ENCODE peak calls at places on chromosomes 3 and 15, in six cellular contexts. H is lung, F is A549, Q is right atrium auricular region, G is brain microvascular endothelial cell, N is heart right ventricle. Z is an unnamed sample.

GRCh38 chr3:49529567-49529966 is 24.7 kb upstream of the BSN start:
- DNase-seq in H (no peak), F (no peak), Q (no peak), G (no peak), N (no peak), Z (no peak)

GRCh38 chr3:12868039-12869024 is 27.0 kb upstream of the RPL32 start:
- DNase-seq in H (peak), F (peak), Q (peak), G (peak), N (peak), Z (peak)

GRCh38 chr3:198032445-198032936 is 72.5 kb downstream of the LMLN start:
- DNase-seq in H (no peak), F (no peak), Q (no peak), G (no peak), N (peak), Z (no peak)

GRCh38 chr15:100710744-100711478 is 108.5 kb downstream of the ASB7 start:
- DNase-seq in H (no peak), F (no peak), Q (peak), G (no peak), N (no peak), Z (no peak)

GRCh38 chr3:37726445-37727000 is 135.2 kb upstream of the CTDSPL start:
- DNase-seq in H (peak), F (no peak), Q (no peak), G (no peak), N (no peak), Z (no peak)

GRCh38 chr15:31352911-31353811 is 26.5 kb downstream of the KLF13 start:
- DNase-seq in H (no peak), F (no peak), Q (no peak), G (peak), N (peak), Z (peak)

GRCh38 chr3:186340211-186340610 is 21.8 kb downstream of the DGKG start:
- DNase-seq in H (no peak), F (no peak), Q (no peak), G (no peak), N (no peak), Z (no peak)

GRCh38 chr3:4061201-4061600 is 242.0 kb upstream of the SETMAR start:
- DNase-seq in H (no peak), F (no peak), Q (no peak), G (no peak), N (no peak), Z (no peak)

GRCh38 chr3:51559266-51559907 is 20.9 kb downstream of the RAD54L2 start:
- DNase-seq in H (no peak), F (no peak), Q (peak), G (peak), N (peak), Z (peak)

GRCh38 chr15:34886134-34886533 is 83.4 kb downstream of the AQR start:
- DNase-seq in H (no peak), F (no peak), Q (no peak), G (no peak), N (no peak), Z (no peak)

GRCh38 chr3:196641278-196642058 is 2.0 kb downstream of the NRROS start:
- DNase-seq in H (no peak), F (no peak), Q (no peak), G (no peak), N (no peak), Z (no peak)

GRCh38 chr3:155018621-155019330 is 61.3 kb upstream of the MME start:
- DNase-seq in H (no peak), F (no peak), Q (no peak), G (no peak), N (no peak), Z (no peak)

GRCh38 chr15:85897818-85898717 is 103.3 kb upstream of the KLHL25 start:
- DNase-seq in H (no peak), F (no peak), Q (no peak), G (no peak), N (no peak), Z (no peak)

GRCh38 chr15:50234764-50235163 is 30.8 kb downstream of the HDC start:
- DNase-seq in H (no peak), F (no peak), Q (no peak), G (no peak), N (no peak), Z (no peak)

GRCh38 chr3:40534283-40534682 is 9.5 kb downstream of the ZNF621 start:
- DNase-seq in H (no peak), F (no peak), Q (no peak), G (no peak), N (no peak), Z (no peak)

GRCh38 chr3:151770941-151771340 is 37.2 kb downstream of the AADACL2 start:
- DNase-seq in H (peak), F (peak), Q (peak), G (peak), N (peak), Z (no peak)

GRCh38 chr15:61367953-61368352 is 138.9 kb upstream of the RORA start:
- DNase-seq in H (no peak), F (no peak), Q (no peak), G (no peak), N (no peak), Z (no peak)

GRCh38 chr3:126983276-126983652 is 349 bp downstream of the PLXNA1 start:
- DNase-seq in H (no peak), F (no peak), Q (no peak), G (no peak), N (no peak), Z (peak)

GRCh38 chr15:59168536-59168935 is 38.1 kb upstream of the LDHAL6B start:
- DNase-seq in H (no peak), F (no peak), Q (no peak), G (peak), N (no peak), Z (peak)

GRCh38 chr15:39784125-39784524 is 1.5 kb upstream of the FSIP1 start:
- DNase-seq in H (no peak), F (no peak), Q (no peak), G (peak), N (no peak), Z (peak)

GRCh38 chr3:65408531-65409181 is 630.1 kb downstream of the MAGI1 start:
- DNase-seq in H (no peak), F (no peak), Q (no peak), G (no peak), N (no peak), Z (no peak)

GRCh38 chr15:99703603-99704443 is 29.4 kb downstream of the LYSMD4 start:
- DNase-seq in H (no peak), F (peak), Q (no peak), G (peak), N (peak), Z (peak)
- TF ChIP-seq CTCF in H (peak), F (peak), Q (peak), G (peak), N (peak), Z (peak)

DNA sequence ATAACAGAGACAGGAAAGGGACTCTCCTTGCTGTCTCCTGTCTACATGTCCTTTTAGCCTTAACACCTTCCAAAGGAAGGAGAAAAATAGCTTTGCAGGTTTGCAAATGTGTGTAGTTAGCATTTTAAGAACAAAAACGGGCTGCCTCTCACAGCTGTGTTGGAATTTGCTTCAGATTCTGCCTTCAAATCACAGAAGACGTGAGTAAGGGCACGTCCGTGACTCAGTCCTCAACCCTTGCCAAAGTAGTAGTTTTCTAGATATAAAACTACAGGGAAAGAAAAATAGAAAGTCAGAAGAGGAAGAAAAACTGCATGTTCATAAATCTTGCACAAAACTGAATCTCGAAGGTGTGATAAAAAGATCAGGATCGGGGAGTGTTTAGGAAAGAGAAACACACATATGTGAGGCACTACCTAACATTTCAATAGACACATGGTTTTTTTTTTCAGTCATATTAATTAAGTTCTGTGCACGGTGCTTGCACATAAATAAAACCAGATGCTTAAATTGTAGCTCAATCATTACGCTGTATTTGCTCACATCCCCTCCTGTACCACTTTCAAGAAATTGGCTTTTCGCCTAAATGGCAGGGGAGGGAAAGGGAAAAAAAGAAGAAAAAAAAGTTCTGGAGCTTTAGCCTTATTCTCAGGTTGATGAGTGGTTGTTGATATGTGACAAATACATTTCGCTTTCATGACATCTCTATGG is 71.7 kb downstream of the P3H2 start:
- DNase-seq in H (no peak), F (no peak), Q (no peak), G (peak), N (no peak), Z (peak)
- H3K4me3 ChIP-seq in H (no peak), F (peak), Q (no peak), G (peak), N (peak), Z (peak)

DNA sequence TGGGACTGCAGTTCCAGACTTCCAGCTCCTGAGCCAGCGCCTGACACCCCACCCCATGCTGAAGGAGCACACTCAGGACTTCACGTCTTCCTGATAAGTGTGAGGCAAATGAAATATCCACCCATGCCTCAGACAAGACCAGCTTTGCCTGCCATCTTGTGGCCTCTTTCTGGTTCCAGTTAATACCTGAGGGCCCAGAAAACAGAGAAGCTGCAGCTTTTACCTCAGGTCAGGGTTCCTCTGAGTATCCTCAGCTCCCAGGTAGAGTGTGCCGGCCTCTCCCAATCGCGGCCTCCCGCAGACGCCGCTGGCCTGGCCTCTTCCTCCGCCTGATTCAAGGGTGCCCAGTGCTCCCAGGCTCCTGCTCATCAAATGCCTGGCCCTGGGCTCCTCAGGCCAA is 5.1 kb upstream of the KLHL6 start:
- DNase-seq in H (no peak), F (no peak), Q (no peak), G (no peak), N (no peak), Z (no peak)
- TF ChIP-seq CTCF in H (no peak), F (no peak), Q (no peak), G (peak), N (peak), Z (no peak)

GRCh38 chr3:78244136-78244535 is 1204.2 kb downstream of the ROBO2 start:
- DNase-seq in H (no peak), F (no peak), Q (no peak), G (no peak), N (no peak), Z (no peak)
- H3K4me3 ChIP-seq in H (no peak), F (no peak), Q (no peak), G (no peak), N (no peak), Z (no peak)

GRCh38 chr15:48642795-48643194 is 2.7 kb downstream of the FBN1 start:
- DNase-seq in H (no peak), F (no peak), Q (no peak), G (no peak), N (no peak), Z (no peak)

GRCh38 chr15:48643236-48643635 is 2.3 kb downstream of the FBN1 start:
- DNase-seq in H (no peak), F (no peak), Q (no peak), G (no peak), N (no peak), Z (no peak)

GRCh38 chr15:48638966-48639365 is 6.5 kb downstream of the FBN1 start:
- DNase-seq in H (no peak), F (no peak), Q (no peak), G (no peak), N (no peak), Z (no peak)

GRCh38 chr15:48643776-48644497 is 1.6 kb downstream of the FBN1 start:
- DNase-seq in H (no peak), F (no peak), Q (no peak), G (no peak), N (no peak), Z (peak)

DNA sequence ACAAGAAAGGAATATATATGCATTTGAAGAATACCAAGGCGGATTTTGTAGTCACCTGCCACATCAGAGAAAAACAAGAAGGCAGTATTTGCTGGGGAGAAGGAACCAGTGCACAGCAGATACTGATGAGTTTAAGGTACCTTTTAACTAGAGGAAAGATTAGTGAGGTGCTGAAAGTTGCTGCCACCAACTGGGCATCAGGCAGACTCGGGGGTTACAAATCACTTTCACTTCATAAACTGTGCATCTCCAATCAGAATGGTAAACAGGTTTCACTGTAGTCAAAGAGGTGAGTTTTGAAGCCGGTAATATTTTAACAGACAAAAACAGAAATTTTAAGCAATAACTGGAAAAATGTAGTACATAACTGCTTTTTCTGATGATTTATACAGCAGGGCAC is 4.1 kb downstream of the FBN1 start:
- DNase-seq in H (no peak), F (no peak), Q (no peak), G (no peak), N (no peak), Z (peak)
- TF ChIP-seq CTCF in H (no peak), F (no peak), Q (no peak), G (peak), N (peak), Z (peak)